ENCODE peak calls at places on chromosomes 16 and 17, in four cellular contexts. R, B, M and C are unnamed samples.

GRCh38 chr17:67157732-67158639 is 87.0 kb downstream of the HELZ start:
- DNase-seq in R (no peak), B (no peak), M (no peak), C (no peak)

GRCh38 chr16:9099131-9099625 is 7.7 kb downstream of the HAPSTR1 start:
- DNase-seq in R (peak), B (no peak), M (no peak), C (no peak)

GRCh38 chr16:84198401-84198800 is 7.4 kb downstream of the ADAD2 start:
- DNase-seq in R (no peak), B (no peak), M (no peak), C (no peak)

GRCh38 chr17:18959845-18960240 is 7.9 kb downstream of the SLC5A10 start:
- DNase-seq in R (no peak), B (no peak), M (no peak), C (no peak)

GRCh38 chr17:40028595-40028994 is 13.4 kb downstream of the CSF3 start:
- DNase-seq in M (no peak), R (no peak), B (no peak), C (no peak)

GRCh38 chr16:31215287-31216115 is 1.4 kb downstream of the PYDC1 start:
- DNase-seq in R (peak), M (no peak), B (peak), C (no peak)

GRCh38 chr16:46857261-46857962 is 26.4 kb upstream of the C16orf87 start:
- DNase-seq in M (no peak), B (peak), R (no peak), C (no peak)

GRCh38 chr16:2157480-2158261 is 2.1 kb downstream of the TRAF7 start:
- DNase-seq in B (no peak), M (no peak), R (no peak), C (no peak)

GRCh38 chr17:77724876-77725615 is 233.5 kb upstream of the TNRC6C start:
- DNase-seq in M (no peak), B (no peak), R (no peak), C (peak)

GRCh38 chr17:19398301-19399181 is 11.6 kb upstream of the MFAP4 start:
- DNase-seq in M (peak), B (no peak), R (no peak), C (no peak)

GRCh38 chr17:16491703-16492612 is at the start of gene LRRC75A:
- DNase-seq in M (no peak), B (peak), R (peak), C (peak)

GRCh38 chr17:59361916-59362810 is 30.7 kb downstream of the YPEL2 start:
- DNase-seq in B (no peak), M (peak), R (peak), C (peak)

GRCh38 chr17:78883090-78883532 is 19.9 kb downstream of the CEP295NL start:
- DNase-seq in R (no peak), M (peak), B (no peak), C (no peak)

GRCh38 chr16:67170168-67170947 is at the start of gene NOL3:
- DNase-seq in M (peak), B (peak), R (peak), C (peak)

GRCh38 chr16:30028438-30029093 is 2.5 kb downstream of the TLCD3B start:
- DNase-seq in R (no peak), B (no peak), M (no peak), C (no peak)

GRCh38 chr17:53619025-53619424 is 203.7 kb upstream of the KIF2B start:
- DNase-seq in R (no peak), B (no peak), M (no peak), C (no peak)

GRCh38 chr16:30186782-30187555 is 3.6 kb downstream of the CORO1A start:
- DNase-seq in R (peak), M (peak), B (peak), C (peak)

GRCh38 chr16:63361032-63361624 is 1324.9 kb upstream of the CDH8 start:
- DNase-seq in B (no peak), R (peak), M (no peak), C (peak)

GRCh38 chr16:66159987-66160386 is 206.5 kb upstream of the CDH5 start:
- DNase-seq in R (no peak), B (no peak), M (no peak), C (no peak)

GRCh38 chr16:88741368-88741767 is 35.1 kb downstream of the CTU2 start:
- DNase-seq in B (no peak), M (no peak), R (no peak), C (no peak)

GRCh38 chr16:2919511-2920255 is 8.0 kb downstream of the FLYWCH1 start:
- DNase-seq in R (peak), B (peak), M (peak), C (peak)

GRCh38 chr16:11992008-11992584 is 15.6 kb downstream of the SNX29 start:
- DNase-seq in R (no peak), M (no peak), B (no peak), C (no peak)

GRCh38 chr17:76501827-76502307 is 644 bp upstream of the RHBDF2 start:
- DNase-seq in B (no peak), M (no peak), R (no peak), C (no peak)

GRCh38 chr16:19595043-19595767 is 39.7 kb downstream of the VPS35L start:
- DNase-seq in B (no peak), R (no peak), M (no peak), C (peak)

GRCh38 chr17:72240333-72240732 is 119.5 kb downstream of the SOX9 start:
- DNase-seq in M (no peak), B (no peak), R (no peak), C (no peak)

GRCh38 chr17:10875411-10875810 is 37.5 kb upstream of the PIRT start:
- DNase-seq in B (no peak), M (no peak), R (peak), C (peak)

GRCh38 chr16:69554495-69554894 is 11.3 kb upstream of the NFAT5 start:
- DNase-seq in M (no peak), B (no peak), R (peak), C (no peak)

GRCh38 chr17:50055055-50055425 is 870 bp upstream of the ITGA3 start:
- DNase-seq in R (peak), M (no peak), B (peak), C (peak)

GRCh38 chr16:2388875-2389433 is 40.3 kb upstream of the CCNF start:
- DNase-seq in B (peak), M (no peak), R (no peak), C (no peak)

GRCh38 chr16:66961065-66961744 is at the start of gene CES3:
- DNase-seq in B (no peak), R (peak), M (no peak), C (no peak)

GRCh38 chr16:29656688-29657523 is 6.1 kb upstream of the SPN start:
- DNase-seq in R (no peak), B (no peak), M (no peak), C (no peak)

GRCh38 chr17:5467416-5467815 is 1.4 kb downstream of the DHX33 start:
- DNase-seq in B (no peak), M (no peak), R (no peak), C (no peak)

GRCh38 chr17:72816406-72816805 is 276.1 kb downstream of the SLC39A11 start:
- DNase-seq in B (no peak), M (no peak), R (no peak), C (no peak)

GRCh38 chr16:88346680-88347505 is 35.9 kb upstream of the ZNF469 start:
- DNase-seq in M (no peak), B (no peak), R (no peak), C (no peak)

GRCh38 chr16:31427441-31428276 is 501 bp downstream of the COX6A2 start:
- DNase-seq in B (no peak), R (peak), M (peak), C (peak)

GRCh38 chr16:65421596-65421995 is 299.7 kb upstream of the CDH11 start:
- DNase-seq in R (no peak), M (no peak), B (no peak), C (no peak)

GRCh38 chr17:33416131-33416530 is 123.0 kb upstream of the ASIC2 start:
- DNase-seq in R (no peak), M (no peak), B (no peak), C (no peak)

GRCh38 chr17:71325117-71325516 is 795.7 kb upstream of the SOX9 start:
- DNase-seq in R (no peak), B (no peak), M (no peak), C (no peak)